ENCODE peak calls at places on chromosome 5, in eight cellular contexts. E, T, V, J, S, C, P and N are unnamed samples.

GRCh38 chr5:31531543-31531887 is 378 bp downstream of the DROSHA start:
- DNase-seq in E (peak; percentile 47), S (peak; percentile 29), J (no peak), P (peak; percentile 10), V (no peak), T (peak; percentile 9), C (peak; percentile 13), N (peak; percentile 30)

GRCh38 chr5:13611604-13612003 is 332.9 kb downstream of the DNAH5 start:
- DNase-seq in P (no peak), E (no peak), S (no peak), C (no peak), V (no peak), T (no peak), J (no peak), N (no peak)

GRCh38 chr5:107361945-107362344 is 308.8 kb downstream of the EFNA5 start:
- DNase-seq in P (peak; percentile 55), E (peak; percentile 54), C (no peak), T (peak; percentile 72), V (no peak), J (no peak), S (peak; percentile 16), N (no peak)

GRCh38 chr5:134555223-134555790 is 29.8 kb downstream of the JADE2 start:
- DNase-seq in E (no peak), J (no peak), P (no peak), T (no peak), S (no peak), V (no peak), C (no peak), N (no peak)

GRCh38 chr5:103057208-103058130 is 62.5 kb downstream of the GIN1 start:
- DNase-seq in E (no peak), V (no peak), S (no peak), P (no peak), C (no peak), J (no peak), T (peak; percentile 29), N (no peak)

GRCh38 chr5:54285573-54286124 is 24.7 kb downstream of the ARL15 start:
- DNase-seq in C (peak; percentile 21), S (no peak), V (no peak), T (no peak), P (no peak), E (no peak), J (no peak), N (no peak)

GRCh38 chr5:81513982-81514381 is 120.0 kb upstream of the ACOT12 start:
- DNase-seq in J (no peak), S (no peak), E (no peak), T (peak; percentile 8), V (no peak), C (no peak), P (no peak), N (no peak)

GRCh38 chr5:180799902-180800801 is 2.5 kb downstream of the MGAT1 start:
- DNase-seq in S (no peak), P (no peak), T (peak; percentile 25), V (no peak), C (no peak), E (peak; percentile 36), J (no peak), N (no peak)

GRCh38 chr5:172059661-172060100 is 53.2 kb upstream of the FBXW11 start:
- DNase-seq in J (no peak), P (no peak), C (no peak), V (no peak), T (no peak), E (peak; percentile 30), S (no peak), N (no peak)

GRCh38 chr5:129593525-129593924 is 133.4 kb downstream of the ADAMTS19 start:
- DNase-seq in S (no peak), P (no peak), T (no peak), E (no peak), J (no peak), V (no peak), C (no peak), N (no peak)

GRCh38 chr5:139180850-139181785 is 17.1 kb downstream of the SIL1 start:
- DNase-seq in E (no peak), C (peak; percentile 7), T (no peak), V (no peak), S (no peak), J (no peak), P (peak; percentile 6), N (no peak)

GRCh38 chr5:108953940-108954339 is 206.2 kb downstream of the FER start:
- DNase-seq in E (no peak), S (no peak), V (no peak), P (no peak), T (no peak), C (no peak), J (no peak), N (no peak)

GRCh38 chr5:142614054-142614453 is 71.8 kb downstream of the FGF1 start:
- DNase-seq in C (no peak), P (no peak), S (no peak), V (no peak), J (no peak), E (no peak), T (no peak), N (no peak)

GRCh38 chr5:134466241-134467069 is 54.8 kb upstream of the CDKN2AIPNL start:
- DNase-seq in E (peak; percentile 100), T (peak; percentile 94), J (peak; percentile 98), C (peak; percentile 100), P (peak; percentile 99), V (peak; percentile 99), S (peak; percentile 99), N (peak; percentile 97)

GRCh38 chr5:177472460-177473441 is 683 bp downstream of the DBN1 start:
- DNase-seq in J (no peak), T (no peak), C (peak; percentile 43), P (no peak), V (no peak), E (no peak), S (no peak), N (peak; percentile 52)

GRCh38 chr5:172644711-172645110 is 3.6 kb downstream of the NEURL1B start:
- DNase-seq in E (no peak), S (no peak), P (no peak), T (no peak), V (no peak), J (peak; percentile 20), C (no peak), N (no peak)

GRCh38 chr5:55402199-55402598 is 94.4 kb downstream of the MTREX start:
- DNase-seq in V (no peak), T (peak; percentile 11), S (no peak), J (no peak), E (no peak), P (no peak), C (no peak), N (no peak)

GRCh38 chr5:1855075-1855474 is 27.6 kb downstream of the IRX4 start:
- DNase-seq in S (no peak), P (no peak), J (peak; percentile 21), E (no peak), T (no peak), C (no peak), V (no peak), N (no peak)

GRCh38 chr5:1857256-1857600 is 25.5 kb downstream of the IRX4 start:
- DNase-seq in S (no peak), T (no peak), C (no peak), V (no peak), E (no peak), P (no peak), J (peak; percentile 43), N (no peak)

GRCh38 chr5:1853531-1853930 is 29.2 kb downstream of the IRX4 start:
- DNase-seq in S (no peak), E (no peak), V (no peak), P (no peak), C (no peak), J (peak; percentile 10), T (no peak), N (no peak)

GRCh38 chr5:1856596-1857255 is 26.0 kb downstream of the IRX4 start:
- DNase-seq in J (peak; percentile 54), P (no peak), V (no peak), C (no peak), E (no peak), S (no peak), T (no peak), N (no peak)

DNA sequence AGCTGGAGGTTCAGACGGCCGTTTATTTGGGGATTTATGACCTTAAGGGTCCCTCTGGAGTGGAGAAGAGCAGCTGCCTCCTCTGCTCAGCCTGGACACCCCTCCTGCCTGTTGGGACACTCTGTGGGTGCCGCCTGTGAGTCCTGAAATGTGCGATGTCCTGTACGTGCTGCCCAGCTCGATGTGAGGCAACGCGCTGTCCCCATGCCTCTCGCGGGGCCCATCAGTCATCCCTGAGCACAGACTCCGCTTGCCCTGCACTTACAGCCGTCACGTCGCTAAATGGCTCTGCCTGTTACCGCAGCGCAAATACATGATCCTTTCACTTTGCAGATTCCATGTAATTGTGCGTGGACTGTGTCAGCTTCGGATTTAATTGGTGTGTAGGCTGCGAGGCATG is 27.2 kb downstream of the IRX4 start:
- DNase-seq in J (peak; percentile 29), V (no peak), S (no peak), C (no peak), P (no peak), T (no peak), E (no peak), N (no peak)
- H3K27ac ChIP-seq in J (no peak overlapping the region), V (no peak overlapping the region), S (no peak overlapping the region), C (no peak overlapping the region), P (no peak overlapping the region), T (no peak overlapping the region), E (no peak overlapping the region), N (no peak overlapping the region)

DNA sequence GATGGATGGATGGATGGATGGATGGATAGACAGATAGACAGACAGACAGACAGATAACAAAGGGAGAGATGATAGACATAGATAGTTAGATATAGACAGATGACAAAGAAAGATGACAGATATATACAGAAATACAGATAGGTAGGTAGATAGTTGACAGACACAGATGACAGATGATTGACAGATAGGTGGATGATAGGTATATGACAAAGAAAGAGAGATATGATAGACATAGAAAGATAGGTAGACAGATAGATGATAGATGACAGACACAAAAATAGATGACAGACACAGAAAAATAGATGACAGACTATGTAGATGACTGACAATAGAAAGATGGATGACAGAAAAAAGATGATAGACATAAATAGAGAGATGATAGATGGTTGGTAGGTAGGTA is 200.0 kb upstream of the TAS2R1 start:
- DNase-seq in P (no peak), J (no peak), C (no peak), V (no peak), S (no peak), T (no peak), E (no peak), N (no peak)
- TF ChIP-seq POLR2A in P (no peak), J (no peak), C (no peak), V (no peak), S (no peak), T (no peak), E (no peak), N (no peak)

DNA sequence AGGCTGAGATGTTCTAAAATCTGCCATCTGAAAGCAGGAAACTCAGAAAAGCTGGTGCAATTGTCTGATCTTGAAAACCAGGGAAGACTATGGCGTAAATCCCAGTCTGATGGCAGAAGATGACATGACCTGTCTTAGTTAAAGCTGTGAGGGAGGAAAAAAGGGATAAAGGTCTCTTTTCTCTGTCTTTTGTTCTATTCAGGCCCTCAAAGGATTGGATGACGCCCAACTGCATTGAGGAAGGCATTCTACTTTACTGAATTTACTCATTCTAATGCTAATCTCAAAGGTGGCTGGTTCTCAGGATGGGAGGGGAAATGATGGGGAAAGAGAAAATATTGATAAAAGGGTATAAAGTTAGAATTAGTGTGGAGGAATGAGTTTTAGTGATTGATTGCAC is 312.8 kb upstream of the CTNND2 start:
- DNase-seq in T (no peak), E (no peak), P (no peak), C (no peak), V (no peak), J (no peak), S (no peak), N (no peak)
- H3K9me3 ChIP-seq in T (peaks cover 2% of the 10 kb centered on the region), E (no peaks in the 10 kb centered on the region), P (no peaks in the 10 kb centered on the region), C (no peaks in the 10 kb centered on the region), V (peaks cover 18% of the 10 kb centered on the region), J (no peaks in the 10 kb centered on the region), S (no peaks in the 10 kb centered on the region), N (peaks cover 34% of the 10 kb centered on the region)

GRCh38 chr5:151068571-151069197 is 12.2 kb downstream of the TNIP1 start:
- DNase-seq in T (no peak), P (no peak), V (no peak), J (no peak), S (peak; percentile 73), E (no peak), C (peak; percentile 67), N (no peak)
- H3K27ac ChIP-seq in T (peak overlapping the region; percentile 19), P (peak overlapping the region; percentile 39), V (peak overlapping the region; percentile 53), J (peak overlapping the region; percentile 61), S (no peak overlapping the region), E (peak overlapping the region; percentile 43), C (peak overlapping the region; percentile 72), N (peak overlapping the region; percentile 53)